ENCODE peak calls at places on chromosome 17, in seven cellular contexts. O, W, J, Y, X, S and U are unnamed samples.

GRCh38 chr17:45931677-45932076 is 37.3 kb downstream of the MAPT start:
- DNase-seq in W (no peak), O (no peak), S (no peak), X (no peak), J (no peak), Y (no peak), U (no peak)

GRCh38 chr17:74960739-74961342 is 11.7 kb downstream of the HID1 start:
- DNase-seq in W (no peak), J (no peak), O (no peak), X (no peak), Y (peak), S (peak), U (peak)

GRCh38 chr17:77802811-77803220 is 155.7 kb upstream of the TNRC6C start:
- DNase-seq in W (no peak), O (no peak), J (no peak), Y (no peak), X (no peak), S (no peak), U (no peak)

GRCh38 chr17:70919241-70919640 is 749.9 kb downstream of the KCNJ2 start:
- DNase-seq in J (no peak), W (no peak), Y (no peak), X (no peak), S (no peak), O (no peak), U (no peak)

GRCh38 chr17:77315551-77316190 is 174.9 kb downstream of the SEC14L1 start:
- DNase-seq in J (peak), W (no peak), O (no peak), Y (no peak), S (no peak), X (no peak), U (no peak)

GRCh38 chr17:78667741-78668640 is 90.8 kb upstream of the DNAH17 start:
- DNase-seq in O (no peak), J (no peak), X (no peak), S (no peak), W (no peak), Y (no peak), U (no peak)

GRCh38 chr17:27430882-27431491 is 25.3 kb upstream of the KSR1 start:
- DNase-seq in W (no peak), J (no peak), S (no peak), X (peak), O (no peak), Y (no peak), U (no peak)

GRCh38 chr17:7544911-7545310 is 3.9 kb upstream of the TNFSF12 start:
- DNase-seq in W (no peak), O (no peak), X (no peak), Y (no peak), J (no peak), S (no peak), U (no peak)

GRCh38 chr17:31371511-31372097 is 19.9 kb upstream of the RAB11FIP4 start:
- DNase-seq in J (no peak), S (no peak), X (no peak), O (no peak), Y (no peak), W (no peak), U (no peak)

GRCh38 chr17:60079401-60079861 is 710 bp upstream of the HEATR6 start:
- DNase-seq in S (no peak), Y (no peak), O (no peak), W (no peak), X (no peak), J (no peak), U (peak)

GRCh38 chr17:27407916-27408846 is 48.1 kb upstream of the KSR1 start:
- DNase-seq in J (no peak), O (no peak), Y (no peak), W (no peak), X (no peak), S (no peak), U (no peak)

GRCh38 chr17:66255112-66255511 is 25.9 kb upstream of the APOH start:
- DNase-seq in Y (no peak), J (no peak), O (peak), S (peak), W (peak), X (peak), U (peak)

GRCh38 chr17:62597920-62598319 is 29.6 kb upstream of the MRC2 start:
- DNase-seq in O (no peak), Y (no peak), X (no peak), S (no peak), W (no peak), J (no peak), U (no peak)

GRCh38 chr17:13851889-13852288 is 217.4 kb upstream of the COX10 start:
- DNase-seq in Y (no peak), X (no peak), J (no peak), S (no peak), O (no peak), W (no peak), U (no peak)

GRCh38 chr17:40326014-40326831 is 17.2 kb downstream of the RARA start:
- DNase-seq in Y (no peak), J (no peak), W (peak), S (peak), O (peak), X (no peak), U (peak)

GRCh38 chr17:2649191-2649590 is 55.7 kb downstream of the PAFAH1B1 start:
- DNase-seq in O (no peak), X (no peak), Y (no peak), W (no peak), S (no peak), J (no peak), U (no peak)

GRCh38 chr17:80832266-80832676 is 159.4 kb upstream of the CHMP6 start:
- DNase-seq in W (no peak), Y (no peak), S (no peak), O (no peak), J (peak), X (no peak), U (peak)

GRCh38 chr17:74356640-74357465 is 4.8 kb downstream of the BTBD17 start:
- DNase-seq in W (no peak), S (no peak), X (peak), Y (no peak), J (no peak), O (no peak), U (no peak)

GRCh38 chr17:81280571-81280970 is 14.5 kb downstream of the SLC38A10 start:
- DNase-seq in Y (no peak), S (no peak), O (no peak), X (no peak), W (no peak), J (no peak), U (no peak)

GRCh38 chr17:29757788-29758187 is 135.1 kb upstream of the CORO6 start:
- DNase-seq in S (peak), Y (no peak), J (no peak), X (no peak), W (peak), O (no peak), U (no peak)

GRCh38 chr17:14545156-14545906 is 244.4 kb downstream of the HS3ST3B1 start:
- DNase-seq in X (peak), S (peak), W (no peak), O (no peak), Y (no peak), J (no peak), U (no peak)

GRCh38 chr17:30443721-30444120 is 33.5 kb upstream of the GOSR1 start:
- DNase-seq in Y (no peak), W (no peak), O (no peak), J (no peak), X (no peak), S (no peak), U (no peak)

GRCh38 chr17:73304971-73305786 is 6.6 kb downstream of the CDC42EP4 start:
- DNase-seq in S (no peak), Y (no peak), X (peak), J (peak), W (no peak), O (no peak), U (peak)

GRCh38 chr17:81706757-81707624 is 3.8 kb downstream of the MRPL12 start:
- DNase-seq in X (no peak), W (no peak), O (no peak), J (no peak), Y (no peak), S (no peak), U (no peak)

GRCh38 chr17:78051186-78051972 is 77.2 kb downstream of the TMC6 start:
- DNase-seq in X (no peak), W (no peak), J (no peak), S (no peak), Y (no peak), O (no peak), U (no peak)

GRCh38 chr17:39822051-39822450 is 42.1 kb downstream of the IKZF3 start:
- DNase-seq in O (no peak), J (no peak), S (no peak), W (no peak), X (peak), Y (no peak), U (peak)

GRCh38 chr17:76381633-76382304 is 2.6 kb upstream of the SPHK1 start:
- DNase-seq in J (no peak), O (no peak), W (no peak), X (no peak), S (no peak), Y (no peak), U (no peak)

GRCh38 chr17:35257080-35257701 is 14.3 kb downstream of the SLFN5 start:
- DNase-seq in X (peak), W (no peak), Y (no peak), S (no peak), J (no peak), O (no peak), U (peak)

GRCh38 chr17:47676510-47676909 is 17.5 kb upstream of the TBKBP1 start:
- DNase-seq in O (no peak), W (no peak), Y (no peak), S (no peak), J (no peak), X (no peak), U (no peak)

GRCh38 chr17:28892024-28892423 is 5.5 kb downstream of the FLOT2 start:
- DNase-seq in J (no peak), O (no peak), W (no peak), X (no peak), S (no peak), Y (no peak), U (no peak)

GRCh38 chr17:14289162-14289561 is 11.7 kb upstream of the HS3ST3B1 start:
- DNase-seq in X (no peak), W (no peak), O (no peak), S (no peak), J (no peak), Y (no peak), U (no peak)